ENCODE peak calls at places on chromosomes 12 and 14, in eight cellular contexts. S is GM12865, T is breast epithelium, O is AG09309, P is kidney epithelial cell, J is GM23338, D is astrocyte of the spinal cord, Z is gastrocnemius medialis. U is an unnamed sample.

GRCh38 chr14:55333785-55334485 is 62.7 kb downstream of the FBXO34 start:
- DNase-seq in S (peak; percentile 48), T (no peak), O (no peak), P (no peak), J (no peak), D (peak; percentile 61), Z (no peak), U (peak; percentile 95)

GRCh38 chr12:113670742-113671141 is 199.1 kb upstream of the LHX5 start:
- DNase-seq in S (no peak), T (no peak), O (no peak), P (no peak), J (no peak), D (no peak), Z (no peak), U (no peak)

GRCh38 chr12:76866726-76867125 is 12.1 kb downstream of the CSRP2 start:
- DNase-seq in S (peak; percentile 42), T (no peak), O (peak; percentile 43), P (peak; percentile 63), J (no peak), D (peak; percentile 74), Z (no peak), U (peak; percentile 79)

GRCh38 chr14:42947991-42948390 is 1341.3 kb downstream of the LRFN5 start:
- DNase-seq in S (no peak), T (no peak), O (no peak), P (no peak), J (no peak), D (no peak), Z (no peak), U (peak; percentile 42)

GRCh38 chr14:33282181-33282580 is 343.5 kb downstream of the NPAS3 start:
- DNase-seq in S (no peak), T (no peak), O (no peak), P (no peak), J (no peak), D (peak; percentile 6), Z (no peak), U (no peak)

GRCh38 chr14:26032348-26032747 is 565.5 kb downstream of the NOVA1 start:
- DNase-seq in S (no peak), T (no peak), O (no peak), P (no peak), J (no peak), D (no peak), Z (no peak), U (no peak)

GRCh38 chr12:12518919-12519318 is 43.7 kb downstream of the DUSP16 start:
- DNase-seq in S (no peak), T (no peak), O (no peak), P (no peak), J (no peak), D (no peak), Z (no peak), U (peak; percentile 16)

GRCh38 chr12:92080390-92081285 is 65.0 kb downstream of the BTG1 start:
- DNase-seq in S (peak; percentile 35), T (no peak), O (peak; percentile 97), P (peak; percentile 78), J (no peak), D (peak; percentile 82), Z (no peak), U (peak; percentile 91)

GRCh38 chr12:129570796-129571400 is 332.9 kb downstream of the TMEM132D start:
- DNase-seq in S (no peak), T (no peak), O (no peak), P (no peak), J (no peak), D (peak; percentile 6), Z (no peak), U (no peak)

GRCh38 chr14:101352567-101352966 is 208.7 kb upstream of the DIO3 start:
- DNase-seq in S (no peak), T (no peak), O (no peak), P (no peak), J (no peak), D (no peak), Z (no peak), U (no peak)

GRCh38 chr12:118183155-118183554 is 47.2 kb downstream of the PEBP1 start:
- DNase-seq in S (no peak), T (no peak), O (no peak), P (no peak), J (no peak), D (no peak), Z (no peak), U (no peak)

GRCh38 chr14:76918751-76919421 is 92.7 kb downstream of the LRRC74A start:
- DNase-seq in S (no peak), T (peak; percentile 95), O (peak; percentile 96), P (peak; percentile 88), J (peak; percentile 75), D (peak; percentile 99), Z (peak; percentile 99), U (peak; percentile 99)

GRCh38 chr12:131773582-131774221 is 54.5 kb upstream of the MMP17 start:
- DNase-seq in S (peak; percentile 88), T (peak; percentile 43), O (no peak), P (no peak), J (peak; percentile 69), D (no peak), Z (no peak), U (no peak)
- H3K4me3 ChIP-seq in S (peak overlapping the region; percentile 36), T (no peak overlapping the region), O (no peak overlapping the region), P (no peak overlapping the region), J (peak overlapping the region; percentile 24), D (no peak overlapping the region), Z (no peak overlapping the region), U (no peak overlapping the region)

DNA sequence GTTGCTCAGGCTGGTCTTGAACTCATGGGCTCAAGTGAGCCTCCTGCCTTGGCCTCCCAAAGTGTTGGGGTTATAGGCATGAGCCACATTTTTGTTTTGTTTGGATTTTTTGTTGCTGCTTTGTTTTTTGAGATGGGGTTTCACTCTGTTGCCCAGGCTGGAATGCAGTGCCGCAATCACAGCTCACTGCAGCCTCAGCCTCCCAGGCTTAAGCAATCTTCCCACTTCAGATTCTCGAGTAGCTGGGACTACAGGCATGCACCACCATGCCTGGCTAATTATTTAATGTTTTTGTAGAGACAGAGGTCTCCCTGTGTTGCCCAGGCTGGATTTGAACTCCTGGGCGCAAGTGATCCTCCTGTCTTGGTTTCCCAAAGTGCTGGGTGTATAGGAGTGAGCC is 5.7 kb upstream of the PLEK2 start:
- DNase-seq in S (no peak), T (no peak), O (no peak), P (no peak), J (no peak), D (no peak), Z (no peak), U (peak; percentile 31)
- TF ChIP-seq CTCF in S (no peak), T (no peak), O (no peak), P (no peak), J (no peak), D (no peak), Z (no peak), U (no peak)

GRCh38 chr12:109804820-109805761 is 28.1 kb downstream of the TRPV4 start:
- DNase-seq in S (peak; percentile 56), T (peak; percentile 67), O (no peak), P (no peak), J (peak; percentile 78), D (peak; percentile 37), Z (peak; percentile 43), U (peak; percentile 47)
- H3K4me3 ChIP-seq in S (no peak overlapping the region), T (no peak overlapping the region), O (no peak overlapping the region), P (no peak overlapping the region), J (no peak overlapping the region), D (no peak overlapping the region), Z (no peak overlapping the region), U (no peak overlapping the region)

DNA sequence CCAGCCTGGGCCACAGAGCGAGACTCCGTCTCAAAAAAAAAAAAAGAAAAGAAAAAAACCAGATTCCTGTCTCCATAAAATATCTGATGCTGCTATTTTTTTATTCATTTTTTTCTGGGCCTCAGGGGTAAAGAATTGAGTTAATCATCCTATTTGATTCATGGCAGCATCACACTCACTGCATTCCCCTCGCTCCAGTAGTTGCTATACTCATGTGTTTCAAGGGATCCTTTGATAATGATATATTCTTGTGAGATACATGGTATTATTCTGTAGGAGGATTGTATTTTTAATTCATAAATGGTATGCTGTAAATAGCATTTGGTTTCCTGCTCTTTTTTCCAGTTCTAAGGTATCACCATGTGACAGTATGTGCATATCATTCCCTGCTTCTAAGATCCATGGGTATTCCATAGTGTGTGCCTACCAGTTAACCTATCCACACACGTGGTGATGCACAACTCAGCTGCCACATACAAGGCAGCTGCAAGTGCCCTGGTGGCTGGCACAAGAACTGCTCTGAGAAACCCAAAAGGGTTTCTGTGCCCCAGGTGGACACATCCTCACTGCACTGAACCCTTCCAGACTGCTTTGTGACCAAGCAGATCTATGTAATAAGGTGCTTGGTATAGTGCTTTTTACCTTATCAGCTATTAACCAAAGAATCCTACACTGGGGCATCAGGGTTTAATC is 74.7 kb downstream of the ZFP36L1 start:
- DNase-seq in S (peak; percentile 33), T (no peak), O (no peak), P (no peak), J (peak; percentile 53), D (no peak), Z (no peak), U (no peak)
- TF ChIP-seq CTCF in S (peak; percentile 50), T (no peak), O (peak; percentile 39), P (peak; percentile 35), J (peak; percentile 23), D (peak; percentile 43), Z (peak; percentile 25), U (peak; percentile 49)

GRCh38 chr14:93977171-93977570 is 801 bp upstream of the ASB2 start:
- DNase-seq in S (no peak), T (no peak), O (no peak), P (no peak), J (no peak), D (no peak), Z (no peak), U (no peak)
- H3K4me3 ChIP-seq in S (peak overlapping the region; percentile 19), T (no peak overlapping the region), O (no peak overlapping the region), P (no peak overlapping the region), J (no peak overlapping the region), D (no peak overlapping the region), Z (peak overlapping the region; percentile 78), U (no peak overlapping the region)

GRCh38 chr12:1203735-1204019 is 212.7 kb downstream of the ERC1 start:
- DNase-seq in S (no peak), T (no peak), O (no peak), P (no peak), J (no peak), D (peak; percentile 11), Z (no peak), U (no peak)

GRCh38 chr12:1206118-1206734 is 215.2 kb downstream of the ERC1 start:
- DNase-seq in S (no peak), T (no peak), O (no peak), P (no peak), J (no peak), D (no peak), Z (no peak), U (peak; percentile 34)

GRCh38 chr12:1204581-1205121 is 213.6 kb downstream of the ERC1 start:
- DNase-seq in S (peak; percentile 74), T (no peak), O (no peak), P (no peak), J (no peak), D (peak; percentile 35), Z (no peak), U (peak; percentile 52)

GRCh38 chr12:1205512-1206060 is 214.6 kb downstream of the ERC1 start:
- DNase-seq in S (no peak), T (no peak), O (peak; percentile 27), P (no peak), J (no peak), D (peak; percentile 55), Z (no peak), U (peak; percentile 56)

DNA sequence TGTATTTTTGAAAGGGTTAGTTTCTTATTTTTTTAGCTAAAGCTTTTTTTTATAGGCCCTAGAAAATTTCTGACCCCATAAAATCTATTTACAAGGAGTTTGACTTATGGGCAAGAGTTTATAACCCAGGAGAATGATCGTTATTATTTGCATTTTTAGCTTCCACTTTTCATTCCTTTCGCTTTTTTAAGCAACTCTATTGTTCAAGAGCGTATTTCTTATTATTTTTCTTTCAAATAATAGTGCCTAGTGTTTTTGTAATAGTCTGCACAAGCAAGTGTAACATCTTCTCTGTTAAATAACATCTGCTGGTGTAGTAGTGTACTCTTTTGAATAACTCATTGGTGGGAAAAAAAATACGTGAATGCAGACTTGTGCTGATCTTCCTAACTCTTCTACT is 216.3 kb downstream of the ERC1 start:
- DNase-seq in S (no peak), T (no peak), O (no peak), P (no peak), J (no peak), D (no peak), Z (no peak), U (no peak)
- TF ChIP-seq CTCF in S (no peak), T (no peak), O (no peak), P (no peak), J (no peak), D (no peak), Z (no peak), U (no peak)